ENCODE peak calls at places on chromosomes 16 and 17, in six cellular contexts. T is aorta, K is A549, R is mammary epithelial cell, B is stomach, V is IMR-90. X is an unnamed sample. For H3K4me1, the result is how much of the 10 kb centered on the place peaks cover.

GRCh38 chr16:29727452-29727851 is 18.3 kb downstream of the C16orf54 start:
- DNase-seq in V (no peak), K (no peak), B (no peak), T (no peak), R (no peak), X (no peak)

GRCh38 chr17:29091591-29092291 is 48.8 kb downstream of the PIPOX start:
- DNase-seq in B (no peak), T (no peak), R (no peak), V (no peak), K (no peak), X (no peak)

GRCh38 chr17:7354262-7354781 is 634 bp upstream of the TMEM95 start:
- DNase-seq in K (no peak), T (no peak), B (no peak), R (peak), V (peak), X (no peak)

GRCh38 chr16:2086136-2086742 is 38.5 kb downstream of the TSC2 start:
- DNase-seq in K (no peak), R (no peak), V (no peak), B (peak), T (no peak), X (no peak)

GRCh38 chr17:42233148-42233547 is 38.9 kb upstream of the GHDC start:
- DNase-seq in K (no peak), B (no peak), R (peak), V (peak), T (no peak), X (no peak)

GRCh38 chr17:17021194-17021863 is 20.9 kb upstream of the MPRIP start:
- DNase-seq in K (peak), B (peak), V (no peak), R (no peak), T (peak), X (no peak)

GRCh38 chr16:67910162-67910561 is 17.1 kb downstream of the PSKH1 start:
- DNase-seq in R (peak), T (no peak), B (no peak), K (no peak), V (peak), X (no peak)

GRCh38 chr16:56792960-56793359 is 63.0 kb downstream of the NUP93 start:
- DNase-seq in V (no peak), R (no peak), T (no peak), B (no peak), K (no peak), X (no peak)

GRCh38 chr16:11497851-11498289 is 88.8 kb downstream of the LITAF start:
- DNase-seq in B (no peak), T (no peak), V (peak), K (no peak), R (peak), X (no peak)

GRCh38 chr17:59791603-59792457 is 84.4 kb downstream of the VMP1 start:
- DNase-seq in V (peak), K (no peak), B (no peak), T (no peak), R (no peak), X (no peak)

GRCh38 chr17:42459256-42459982 is 741 bp downstream of the ATP6V0A1 start:
- DNase-seq in K (peak), V (peak), R (peak), B (peak), T (peak), X (peak)

GRCh38 chr17:44924107-44924544 is 8.8 kb upstream of the GFAP start:
- DNase-seq in T (peak), K (no peak), R (no peak), V (no peak), B (no peak), X (no peak)

GRCh38 chr17:34241062-34241461 is 14.0 kb upstream of the CCL2 start:
- DNase-seq in T (peak), V (peak), R (no peak), K (no peak), B (peak), X (no peak)

GRCh38 chr17:82935944-82936767 is 96.3 kb upstream of the ZNF750 start:
- DNase-seq in B (peak), R (no peak), T (peak), V (no peak), K (no peak), X (no peak)

GRCh38 chr16:67713647-67714273 is 5.4 kb downstream of the GFOD2 start:
- DNase-seq in V (no peak), K (no peak), R (no peak), T (no peak), B (no peak), X (no peak)

GRCh38 chr16:78259883-78260282 is 160.4 kb downstream of the WWOX start:
- DNase-seq in R (no peak), K (no peak), T (no peak), V (no peak), B (no peak), X (no peak)

GRCh38 chr16:4306439-4307214 is 9.2 kb upstream of the GLIS2 start:
- DNase-seq in B (no peak), V (no peak), K (no peak), R (no peak), T (no peak), X (peak)

GRCh38 chr17:31787857-31788570 is 71.0 kb downstream of the COPRS start:
- DNase-seq in T (peak), V (peak), B (no peak), R (peak), K (no peak), X (no peak)

GRCh38 chr17:77470800-77471733 is 330.3 kb downstream of the SEC14L1 start:
- DNase-seq in T (no peak), R (no peak), K (peak), V (peak), B (no peak), X (no peak)

GRCh38 chr17:10739341-10739905 is 9.6 kb upstream of the TMEM220 start:
- DNase-seq in K (no peak), R (no peak), V (no peak), B (peak), T (no peak), X (no peak)

GRCh38 chr16:88530858-88531203 is 39.4 kb upstream of the ZC3H18 start:
- DNase-seq in B (no peak), K (no peak), V (no peak), R (no peak), T (no peak), X (no peak)

GRCh38 chr17:81036128-81036891 is 1.4 kb downstream of the BAIAP2 start:
- DNase-seq in R (no peak), B (no peak), T (no peak), V (no peak), K (no peak), X (no peak)

DNA sequence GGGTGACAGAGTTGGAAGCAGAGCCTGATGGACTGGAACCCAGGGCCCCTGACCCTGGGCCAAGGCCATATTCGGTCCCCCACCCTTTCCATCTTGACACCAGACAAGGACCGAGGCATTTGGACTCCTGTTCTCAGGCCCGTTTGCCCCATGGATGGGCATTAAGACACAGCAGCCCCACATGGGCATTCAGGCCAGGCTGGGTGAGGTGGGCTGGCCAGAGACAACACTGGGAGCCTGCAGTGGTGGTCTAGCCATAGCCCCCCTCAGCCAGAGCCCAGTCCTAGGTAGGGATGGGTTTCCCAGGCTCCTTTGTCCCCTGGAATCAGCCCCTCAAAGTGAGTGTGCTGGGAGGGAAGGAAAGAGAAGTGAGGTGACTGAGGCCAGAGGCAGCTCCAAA is 1.6 kb downstream of the PDK2 start:
- DNase-seq in R (no peak), B (no peak), K (no peak), T (no peak), V (no peak), X (no peak)
- H3K4me3 ChIP-seq in R (no peak), B (peak), K (no peak), T (no peak), V (no peak), X (no peak)

GRCh38 chr16:17177968-17178880 is 292.5 kb downstream of the XYLT1 start:
- DNase-seq in R (peak), B (no peak), V (peak), T (no peak), K (no peak), X (no peak)
- H3K27ac ChIP-seq in R (no peak), B (no peak), V (no peak), T (no peak), K (no peak), X (no peak)

GRCh38 chr17:2076461-2076984 is 21.6 kb downstream of the HIC1 start:
- DNase-seq in V (peak), B (no peak), T (no peak), R (no peak), K (no peak), X (no peak)
- H3K4me1 ChIP-seq in V (under half), B (under half), T (under half), R (under half), K (under half), X (under half)

GRCh38 chr17:64972611-64973010 is 53.3 kb upstream of the LRRC37A3 start:
- DNase-seq in R (no peak), T (no peak), B (no peak), V (no peak), K (no peak), X (no peak)

GRCh38 chr17:64974750-64975317 is 55.6 kb upstream of the LRRC37A3 start:
- DNase-seq in R (peak), B (no peak), T (no peak), V (no peak), K (no peak), X (no peak)

GRCh38 chr17:64964796-64965195 is 45.5 kb upstream of the LRRC37A3 start:
- DNase-seq in K (no peak), B (no peak), V (no peak), T (no peak), R (no peak), X (no peak)

GRCh38 chr17:64969046-64969501 is 49.8 kb upstream of the LRRC37A3 start:
- DNase-seq in T (no peak), B (no peak), R (no peak), V (no peak), K (no peak), X (peak)
- H3K4me3 ChIP-seq in T (no peak), B (no peak), R (no peak), V (no peak), K (no peak), X (peak)

GRCh38 chr17:896439-896838 is 83.1 kb downstream of the NXN start:
- DNase-seq in R (no peak), K (no peak), T (no peak), B (no peak), V (peak), X (no peak)
- H3K27ac ChIP-seq in R (no peak), K (no peak), T (no peak), B (peak), V (peak), X (no peak)